ENCODE peak calls at places on chromosomes 5 and 9, in five cellular contexts. B is brain microvascular endothelial cell, U is hepatocyte, F is bronchial epithelial cell, T is ascending aorta. K is an unnamed sample. For H3K27me3, the result is how much of the 10 kb centered on the place peaks cover.

GRCh38 chr5:452856-453710 is 10.1 kb downstream of the EXOC3 start:
- DNase-seq in B (no peak), U (no peak), F (no peak), T (no peak), K (no peak)

GRCh38 chr9:110255417-110256141 is 728 bp downstream of the TXN start:
- DNase-seq in B (peak), U (peak), F (peak), T (peak), K (peak)

GRCh38 chr5:177607452-177608192 is 7.7 kb downstream of the B4GALT7 start:
- DNase-seq in B (peak), U (peak), F (peak), T (no peak), K (peak)

GRCh38 chr5:96439477-96440184 is 6.6 kb upstream of the PCSK1 start:
- DNase-seq in B (no peak), U (no peak), F (no peak), T (no peak), K (peak)

GRCh38 chr5:106818552-106818951 is 852.2 kb downstream of the EFNA5 start:
- DNase-seq in B (no peak), U (no peak), F (no peak), T (no peak), K (no peak)

GRCh38 chr5:132470596-132470995 is 20.0 kb downstream of the IRF1 start:
- DNase-seq in B (no peak), U (no peak), F (no peak), T (no peak), K (no peak)

GRCh38 chr9:71675857-71676165 is 92.5 kb downstream of the CEMIP2 start:
- DNase-seq in B (no peak), U (no peak), F (peak), T (no peak), K (no peak)

GRCh38 chr5:2262620-2263019 is 379.9 kb upstream of the IRX4 start:
- DNase-seq in B (no peak), U (no peak), F (no peak), T (no peak), K (no peak)

GRCh38 chr5:135266975-135267374 is 132.1 kb downstream of the MACROH2A1 start:
- DNase-seq in B (peak), U (no peak), F (no peak), T (no peak), K (no peak)

GRCh38 chr9:16825971-16826370 is 44.5 kb downstream of the BNC2 start:
- DNase-seq in B (peak), U (peak), F (no peak), T (no peak), K (no peak)

GRCh38 chr5:119187776-119188529 is 117.1 kb downstream of the DMXL1 start:
- DNase-seq in B (no peak), U (no peak), F (no peak), T (no peak), K (peak)

GRCh38 chr5:116068028-116068632 is 16.7 kb upstream of the COMMD10 start:
- DNase-seq in B (peak), U (peak), F (peak), T (no peak), K (no peak)

GRCh38 chr5:176578391-176578808 is 29.3 kb downstream of the CDHR2 start:
- DNase-seq in B (no peak), U (peak), F (peak), T (no peak), K (no peak)

GRCh38 chr5:122775713-122776084 is 819 bp downstream of the SNX2 start:
- DNase-seq in B (no peak), U (no peak), F (peak), T (no peak), K (peak)

GRCh38 chr5:122774861-122775712 is at the start of gene SNX2:
- DNase-seq in B (peak), U (peak), F (peak), T (peak), K (peak)

GRCh38 chr5:122774519-122774860 is 390 bp upstream of the SNX2 start:
- DNase-seq in B (no peak), U (no peak), F (no peak), T (no peak), K (no peak)

GRCh38 chr5:122778157-122778556 is 3.3 kb downstream of the SNX2 start:
- DNase-seq in B (no peak), U (no peak), F (no peak), T (no peak), K (no peak)

GRCh38 chr5:122776143-122776542 is 1.3 kb downstream of the SNX2 start:
- DNase-seq in B (no peak), U (no peak), F (no peak), T (no peak), K (no peak)
- H3K4me3 ChIP-seq in B (peak), U (peak), F (peak), T (peak), K (peak)

GRCh38 chr9:124770359-124771020 is 621 bp downstream of the NR6A1 start:
- DNase-seq in B (no peak), U (peak), F (no peak), T (no peak), K (peak)
- H3K27me3 ChIP-seq in B (under half), U (under half), F (under half), T (under half), K (under half)

DNA sequence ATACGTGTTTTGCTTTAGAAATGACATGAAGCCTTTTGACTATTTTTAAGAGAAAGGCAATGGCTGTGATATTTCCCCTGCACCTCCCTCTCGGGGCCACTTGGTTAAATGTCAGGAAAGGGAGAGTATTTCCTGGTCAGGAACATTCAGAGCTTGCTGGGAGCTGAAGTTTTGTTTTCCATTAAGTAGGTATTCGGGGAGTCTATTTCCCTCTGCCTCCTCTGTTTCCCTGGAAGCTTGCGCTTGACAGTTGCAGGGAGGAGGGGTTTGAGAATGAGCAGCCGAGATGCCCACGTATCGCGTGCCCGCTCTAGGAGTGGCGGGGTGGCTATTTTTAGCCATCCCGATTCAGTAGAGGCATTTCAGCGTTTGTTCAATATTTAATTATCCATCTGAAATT is 6.7 kb downstream of the DAB2IP start:
- DNase-seq in B (no peak), U (no peak), F (no peak), T (no peak), K (no peak)
- H3K4me3 ChIP-seq in B (no peak), U (no peak), F (no peak), T (peak), K (no peak)

GRCh38 chr5:10857333-10857723 is 96.3 kb upstream of the DAP start:
- DNase-seq in B (no peak), U (peak), F (no peak), T (no peak), K (no peak)
- H3K27me3 ChIP-seq in B (under half), U (under half), F (under half), T (under half), K (under half)